ENCODE peak calls at places on chromosomes 5 and 9, in eight cellular contexts. One of them, this sample, is unnamed.

GRCh38 chr5:56023296-56023695 is 28.5 kb upstream of the IL6ST start:
- DNase-seq in stimulated activated CD4-positive, alpha-beta T cell treated with anti-CD3 and anti-CD28 coated beads, Interleukin-2, amount 100 ng/mL, for 24 hours: no peak
- DNase-seq in NCI-H1694 treated with DMSO at 0.1 percent for 48 hours: no peak
- DNase-seq in AG08396: no peak
- DNase-seq in GM23248: no peak
- DNase-seq in GM20000: no peak
- DNase-seq in NCI-H1048: no peak
- DNase-seq in kidney epithelial cell: no peak
- DNase-seq in this sample: no peak

GRCh38 chr5:81773574-81773973 is 22.7 kb upstream of the SSBP2 start:
- DNase-seq in stimulated activated CD4-positive, alpha-beta T cell treated with anti-CD3 and anti-CD28 coated beads, Interleukin-2, amount 100 ng/mL, for 24 hours: no peak
- DNase-seq in NCI-H1694 treated with DMSO at 0.1 percent for 48 hours: no peak
- DNase-seq in AG08396: no peak
- DNase-seq in GM23248: peak
- DNase-seq in GM20000: no peak
- DNase-seq in NCI-H1048: no peak
- DNase-seq in kidney epithelial cell: no peak
- DNase-seq in this sample: no peak

GRCh38 chr5:150111121-150111520 is 24.8 kb upstream of the CSF1R start:
- DNase-seq in stimulated activated CD4-positive, alpha-beta T cell treated with anti-CD3 and anti-CD28 coated beads, Interleukin-2, amount 100 ng/mL, for 24 hours: no peak
- DNase-seq in NCI-H1694 treated with DMSO at 0.1 percent for 48 hours: no peak
- DNase-seq in AG08396: no peak
- DNase-seq in GM23248: no peak
- DNase-seq in GM20000: peak
- DNase-seq in NCI-H1048: no peak
- DNase-seq in kidney epithelial cell: no peak
- DNase-seq in this sample: no peak

GRCh38 chr5:141560141-141560540 is 58.7 kb downstream of the DIAPH1 start:
- DNase-seq in stimulated activated CD4-positive, alpha-beta T cell treated with anti-CD3 and anti-CD28 coated beads, Interleukin-2, amount 100 ng/mL, for 24 hours: no peak
- DNase-seq in NCI-H1694 treated with DMSO at 0.1 percent for 48 hours: peak
- DNase-seq in AG08396: no peak
- DNase-seq in GM23248: peak
- DNase-seq in GM20000: no peak
- DNase-seq in NCI-H1048: no peak
- DNase-seq in kidney epithelial cell: peak
- DNase-seq in this sample: peak

GRCh38 chr9:124725068-124725452 is 46.1 kb downstream of the NR6A1 start:
- DNase-seq in stimulated activated CD4-positive, alpha-beta T cell treated with anti-CD3 and anti-CD28 coated beads, Interleukin-2, amount 100 ng/mL, for 24 hours: no peak
- DNase-seq in NCI-H1694 treated with DMSO at 0.1 percent for 48 hours: no peak
- DNase-seq in AG08396: no peak
- DNase-seq in GM23248: no peak
- DNase-seq in GM20000: no peak
- DNase-seq in NCI-H1048: no peak
- DNase-seq in kidney epithelial cell: no peak
- DNase-seq in this sample: no peak

GRCh38 chr5:157486861-157487260 is 26.8 kb downstream of the NIPAL4 start:
- DNase-seq in stimulated activated CD4-positive, alpha-beta T cell treated with anti-CD3 and anti-CD28 coated beads, Interleukin-2, amount 100 ng/mL, for 24 hours: no peak
- DNase-seq in NCI-H1694 treated with DMSO at 0.1 percent for 48 hours: no peak
- DNase-seq in AG08396: no peak
- DNase-seq in GM23248: no peak
- DNase-seq in GM20000: no peak
- DNase-seq in NCI-H1048: no peak
- DNase-seq in kidney epithelial cell: no peak
- DNase-seq in this sample: no peak

GRCh38 chr5:64074533-64074932 is 91.1 kb upstream of the RNF180 start:
- DNase-seq in stimulated activated CD4-positive, alpha-beta T cell treated with anti-CD3 and anti-CD28 coated beads, Interleukin-2, amount 100 ng/mL, for 24 hours: no peak
- DNase-seq in NCI-H1694 treated with DMSO at 0.1 percent for 48 hours: peak
- DNase-seq in AG08396: peak
- DNase-seq in GM23248: peak
- DNase-seq in GM20000: peak
- DNase-seq in NCI-H1048: no peak
- DNase-seq in kidney epithelial cell: peak
- DNase-seq in this sample: peak

GRCh38 chr5:150298701-150299451 is 3.8 kb downstream of the ARSI start:
- DNase-seq in stimulated activated CD4-positive, alpha-beta T cell treated with anti-CD3 and anti-CD28 coated beads, Interleukin-2, amount 100 ng/mL, for 24 hours: no peak
- DNase-seq in NCI-H1694 treated with DMSO at 0.1 percent for 48 hours: no peak
- DNase-seq in AG08396: peak
- DNase-seq in GM23248: peak
- DNase-seq in GM20000: no peak
- DNase-seq in NCI-H1048: no peak
- DNase-seq in kidney epithelial cell: peak
- DNase-seq in this sample: peak

GRCh38 chr5:2904956-2905355 is 153.5 kb upstream of the IRX2 start:
- DNase-seq in stimulated activated CD4-positive, alpha-beta T cell treated with anti-CD3 and anti-CD28 coated beads, Interleukin-2, amount 100 ng/mL, for 24 hours: no peak
- DNase-seq in NCI-H1694 treated with DMSO at 0.1 percent for 48 hours: no peak
- DNase-seq in AG08396: no peak
- DNase-seq in GM23248: no peak
- DNase-seq in GM20000: no peak
- DNase-seq in NCI-H1048: no peak
- DNase-seq in kidney epithelial cell: no peak
- DNase-seq in this sample: no peak

GRCh38 chr5:126137771-126138474 is 285.3 kb upstream of the GRAMD2B start:
- DNase-seq in stimulated activated CD4-positive, alpha-beta T cell treated with anti-CD3 and anti-CD28 coated beads, Interleukin-2, amount 100 ng/mL, for 24 hours: no peak
- DNase-seq in NCI-H1694 treated with DMSO at 0.1 percent for 48 hours: no peak
- DNase-seq in AG08396: no peak
- DNase-seq in GM23248: peak
- DNase-seq in GM20000: no peak
- DNase-seq in NCI-H1048: peak
- DNase-seq in kidney epithelial cell: no peak
- DNase-seq in this sample: no peak

GRCh38 chr9:7266911-7267555 is 509.3 kb downstream of the KDM4C start:
- DNase-seq in stimulated activated CD4-positive, alpha-beta T cell treated with anti-CD3 and anti-CD28 coated beads, Interleukin-2, amount 100 ng/mL, for 24 hours: no peak
- DNase-seq in NCI-H1694 treated with DMSO at 0.1 percent for 48 hours: no peak
- DNase-seq in AG08396: no peak
- DNase-seq in GM23248: no peak
- DNase-seq in GM20000: no peak
- DNase-seq in NCI-H1048: no peak
- DNase-seq in kidney epithelial cell: peak
- DNase-seq in this sample: no peak

GRCh38 chr9:15349892-15350761 is 43.1 kb upstream of the TTC39B start:
- DNase-seq in stimulated activated CD4-positive, alpha-beta T cell treated with anti-CD3 and anti-CD28 coated beads, Interleukin-2, amount 100 ng/mL, for 24 hours: peak
- DNase-seq in NCI-H1694 treated with DMSO at 0.1 percent for 48 hours: no peak
- DNase-seq in AG08396: no peak
- DNase-seq in GM23248: peak
- DNase-seq in GM20000: no peak
- DNase-seq in NCI-H1048: no peak
- DNase-seq in kidney epithelial cell: no peak
- DNase-seq in this sample: no peak

This sample was measured in keratinocyte.